ENCODE peak calls at places on chromosomes 3 and 15, in seven cellular contexts. A, M, Q, S, X, F and O are unnamed samples.

GRCh38 chr15:63287109-63287508 is 9.7 kb downstream of the APH1B start:
- DNase-seq in A (no peak), M (no peak), Q (no peak), S (no peak), X (peak; percentile 28), F (no peak), O (no peak)

GRCh38 chr15:35665855-35666536 is 120.0 kb upstream of the DPH6 start:
- DNase-seq in A (no peak), M (no peak), Q (no peak), S (no peak), X (no peak), F (no peak), O (no peak)

GRCh38 chr3:153740109-153740508 is 381.1 kb upstream of the ARHGEF26 start:
- DNase-seq in A (no peak), M (no peak), Q (no peak), S (no peak), X (no peak), F (no peak), O (no peak)

GRCh38 chr3:133928136-133928893 is 32.6 kb upstream of the RAB6B start:
- DNase-seq in A (no peak), M (no peak), Q (no peak), S (no peak), X (no peak), F (no peak), O (no peak)

GRCh38 chr3:73056365-73057150 is 4.9 kb upstream of the EBLN2 start:
- DNase-seq in A (peak; percentile 33), M (peak; percentile 1), Q (peak; percentile 67), S (no peak), X (peak; percentile 58), F (no peak), O (no peak)

GRCh38 chr3:45174234-45174633 is 28.1 kb upstream of the CDCP1 start:
- DNase-seq in A (no peak), M (no peak), Q (no peak), S (no peak), X (no peak), F (no peak), O (no peak)

GRCh38 chr15:32942286-32942927 is 224.6 kb downstream of the GREM1 start:
- DNase-seq in A (no peak), M (no peak), Q (no peak), S (no peak), X (no peak), F (no peak), O (no peak)

GRCh38 chr15:77037475-77038209 is 33.3 kb downstream of the TSPAN3 start:
- DNase-seq in A (no peak), M (no peak), Q (no peak), S (no peak), X (no peak), F (no peak), O (no peak)

GRCh38 chr3:113533534-113533892 is 1.2 kb downstream of the SIDT1 start:
- DNase-seq in A (peak; percentile 56), M (peak; percentile 25), Q (no peak), S (no peak), X (no peak), F (no peak), O (no peak)

GRCh38 chr15:93028632-93029612 is 60.1 kb downstream of the RGMA start:
- DNase-seq in A (no peak), M (no peak), Q (peak; percentile 77), S (no peak), X (peak; percentile 36), F (peak; percentile 81), O (peak; percentile 43)

GRCh38 chr15:45498701-45499100 is 23.9 kb downstream of the SLC30A4 start:
- DNase-seq in A (no peak), M (no peak), Q (no peak), S (no peak), X (no peak), F (no peak), O (no peak)

GRCh38 chr15:71444866-71445590 is 329.8 kb downstream of the THSD4 start:
- DNase-seq in A (no peak), M (no peak), Q (no peak), S (peak; percentile 52), X (peak; percentile 61), F (no peak), O (peak; percentile 3)

GRCh38 chr3:134284438-134284837 is 33.8 kb upstream of the RYK start:
- DNase-seq in A (no peak), M (no peak), Q (no peak), S (no peak), X (no peak), F (no peak), O (no peak)

GRCh38 chr3:114442251-114442650 is 148.4 kb downstream of the TIGIT start:
- DNase-seq in A (no peak), M (no peak), Q (no peak), S (no peak), X (peak; percentile 72), F (no peak), O (no peak)

GRCh38 chr15:70722266-70723123 is 40.9 kb downstream of the UACA start:
- DNase-seq in A (peak; percentile 35), M (peak; percentile 22), Q (peak; percentile 57), S (peak; percentile 31), X (peak; percentile 53), F (no peak), O (no peak)

GRCh38 chr3:138974467-138974866 is 27.4 kb downstream of the FOXL2NB start:
- DNase-seq in A (no peak), M (no peak), Q (no peak), S (no peak), X (peak; percentile 61), F (no peak), O (no peak)

GRCh38 chr3:21356402-21356801 is 394.6 kb downstream of the ZNF385D start:
- DNase-seq in A (no peak), M (no peak), Q (no peak), S (no peak), X (peak; percentile 60), F (no peak), O (no peak)

GRCh38 chr15:73822998-73823397 is 50.4 kb upstream of the TBC1D21 start:
- DNase-seq in A (no peak), M (no peak), Q (no peak), S (no peak), X (peak; percentile 13), F (no peak), O (no peak)

GRCh38 chr3:52568066-52568465 is 31.7 kb downstream of the UQCC5 start:
- DNase-seq in A (no peak), M (no peak), Q (no peak), S (no peak), X (no peak), F (no peak), O (no peak)

GRCh38 chr3:194046995-194047681 is 88.8 kb upstream of the HES1 start:
- DNase-seq in A (no peak), M (no peak), Q (peak; percentile 71), S (no peak), X (no peak), F (no peak), O (no peak)

GRCh38 chr15:67808821-67809220 is 16.5 kb upstream of the SKOR1 start:
- DNase-seq in A (no peak), M (no peak), Q (no peak), S (no peak), X (no peak), F (no peak), O (no peak)

GRCh38 chr3:29311805-29312204 is 30.9 kb downstream of the RBMS3 start:
- DNase-seq in A (no peak), M (no peak), Q (no peak), S (no peak), X (no peak), F (no peak), O (no peak)

GRCh38 chr3:48466386-48467109 is 20.0 kb downstream of the ATRIP start:
- DNase-seq in A (no peak), M (peak; percentile 18), Q (peak; percentile 43), S (no peak), X (no peak), F (no peak), O (no peak)